ENCODE peak calls at places on chromosomes 3 and 15, in eight cellular contexts. One of them, this sample, is unnamed.

GRCh38 chr3:172132159-172132586 is 92.8 kb downstream of the FNDC3B start:
- DNase-seq in stimulated activated CD4-positive, alpha-beta T cell treated with anti-CD3 and anti-CD28 coated beads, Interleukin-15, amount 100 ng/mL, for 24 hours: no peak
- DNase-seq in neural crest cell: no peak
- DNase-seq in Calu3: no peak
- DNase-seq in esophagus squamous epithelium: no peak
- DNase-seq in LHCN-M2: no peak
- DNase-seq in M059J: no peak
- DNase-seq in fibroblast of mammary gland: no peak
- DNase-seq in this sample: no peak

GRCh38 chr15:100525894-100526512 is 2.7 kb downstream of the CERS3 start:
- DNase-seq in stimulated activated CD4-positive, alpha-beta T cell treated with anti-CD3 and anti-CD28 coated beads, Interleukin-15, amount 100 ng/mL, for 24 hours: no peak
- DNase-seq in neural crest cell: no peak
- DNase-seq in Calu3: no peak
- DNase-seq in esophagus squamous epithelium: no peak
- DNase-seq in LHCN-M2: no peak
- DNase-seq in M059J: no peak
- DNase-seq in fibroblast of mammary gland: no peak
- DNase-seq in this sample: peak

GRCh38 chr15:71730277-71731144 is 79.8 kb upstream of the NR2E3 start:
- DNase-seq in stimulated activated CD4-positive, alpha-beta T cell treated with anti-CD3 and anti-CD28 coated beads, Interleukin-15, amount 100 ng/mL, for 24 hours: peak
- DNase-seq in neural crest cell: peak
- DNase-seq in Calu3: peak
- DNase-seq in esophagus squamous epithelium: no peak
- DNase-seq in LHCN-M2: peak
- DNase-seq in M059J: peak
- DNase-seq in fibroblast of mammary gland: peak
- DNase-seq in this sample: peak

GRCh38 chr3:182482692-182483091 is 310.6 kb upstream of the ATP11B start:
- DNase-seq in stimulated activated CD4-positive, alpha-beta T cell treated with anti-CD3 and anti-CD28 coated beads, Interleukin-15, amount 100 ng/mL, for 24 hours: no peak
- DNase-seq in neural crest cell: no peak
- DNase-seq in Calu3: no peak
- DNase-seq in esophagus squamous epithelium: no peak
- DNase-seq in LHCN-M2: no peak
- DNase-seq in M059J: no peak
- DNase-seq in fibroblast of mammary gland: no peak
- DNase-seq in this sample: no peak

GRCh38 chr15:70258369-70259029 is 160.8 kb upstream of the TLE3 start:
- DNase-seq in stimulated activated CD4-positive, alpha-beta T cell treated with anti-CD3 and anti-CD28 coated beads, Interleukin-15, amount 100 ng/mL, for 24 hours: peak
- DNase-seq in neural crest cell: no peak
- DNase-seq in Calu3: no peak
- DNase-seq in esophagus squamous epithelium: no peak
- DNase-seq in LHCN-M2: no peak
- DNase-seq in M059J: no peak
- DNase-seq in fibroblast of mammary gland: peak
- DNase-seq in this sample: no peak

GRCh38 chr3:186361246-186361611 is 805 bp downstream of the DGKG start:
- DNase-seq in stimulated activated CD4-positive, alpha-beta T cell treated with anti-CD3 and anti-CD28 coated beads, Interleukin-15, amount 100 ng/mL, for 24 hours: no peak
- DNase-seq in neural crest cell: no peak
- DNase-seq in Calu3: no peak
- DNase-seq in esophagus squamous epithelium: no peak
- DNase-seq in LHCN-M2: no peak
- DNase-seq in M059J: no peak
- DNase-seq in fibroblast of mammary gland: no peak
- DNase-seq in this sample: no peak

GRCh38 chr3:161415506-161416231 is 44.4 kb upstream of the SPTSSB start:
- DNase-seq in stimulated activated CD4-positive, alpha-beta T cell treated with anti-CD3 and anti-CD28 coated beads, Interleukin-15, amount 100 ng/mL, for 24 hours: no peak
- DNase-seq in neural crest cell: no peak
- DNase-seq in Calu3: peak
- DNase-seq in esophagus squamous epithelium: no peak
- DNase-seq in LHCN-M2: peak
- DNase-seq in M059J: peak
- DNase-seq in fibroblast of mammary gland: peak
- DNase-seq in this sample: peak

GRCh38 chr3:161051856-161052255 is 53.3 kb downstream of the B3GALNT1 start:
- DNase-seq in stimulated activated CD4-positive, alpha-beta T cell treated with anti-CD3 and anti-CD28 coated beads, Interleukin-15, amount 100 ng/mL, for 24 hours: no peak
- DNase-seq in neural crest cell: no peak
- DNase-seq in Calu3: no peak
- DNase-seq in esophagus squamous epithelium: no peak
- DNase-seq in LHCN-M2: no peak
- DNase-seq in M059J: no peak
- DNase-seq in fibroblast of mammary gland: peak
- DNase-seq in this sample: no peak

GRCh38 chr15:34691024-34691423 is 63.8 kb downstream of the GJD2 start:
- DNase-seq in stimulated activated CD4-positive, alpha-beta T cell treated with anti-CD3 and anti-CD28 coated beads, Interleukin-15, amount 100 ng/mL, for 24 hours: no peak
- DNase-seq in neural crest cell: no peak
- DNase-seq in Calu3: no peak
- DNase-seq in esophagus squamous epithelium: no peak
- DNase-seq in LHCN-M2: no peak
- DNase-seq in M059J: peak
- DNase-seq in fibroblast of mammary gland: peak
- DNase-seq in this sample: no peak

GRCh38 chr15:89747708-89748682 is 3.1 kb downstream of the MESP1 start:
- DNase-seq in stimulated activated CD4-positive, alpha-beta T cell treated with anti-CD3 and anti-CD28 coated beads, Interleukin-15, amount 100 ng/mL, for 24 hours: no peak
- DNase-seq in neural crest cell: no peak
- DNase-seq in Calu3: no peak
- DNase-seq in esophagus squamous epithelium: no peak
- DNase-seq in LHCN-M2: no peak
- DNase-seq in M059J: no peak
- DNase-seq in fibroblast of mammary gland: no peak
- DNase-seq in this sample: no peak

GRCh38 chr15:62835762-62836161 is 206.8 kb upstream of the TPM1 start:
- DNase-seq in stimulated activated CD4-positive, alpha-beta T cell treated with anti-CD3 and anti-CD28 coated beads, Interleukin-15, amount 100 ng/mL, for 24 hours: no peak
- DNase-seq in neural crest cell: no peak
- DNase-seq in Calu3: no peak
- DNase-seq in esophagus squamous epithelium: no peak
- DNase-seq in LHCN-M2: no peak
- DNase-seq in M059J: no peak
- DNase-seq in fibroblast of mammary gland: no peak
- DNase-seq in this sample: no peak

GRCh38 chr3:195905970-195906864 is 2.1 kb downstream of the TNK2 start:
- DNase-seq in stimulated activated CD4-positive, alpha-beta T cell treated with anti-CD3 and anti-CD28 coated beads, Interleukin-15, amount 100 ng/mL, for 24 hours: no peak
- DNase-seq in neural crest cell: no peak
- DNase-seq in Calu3: no peak
- DNase-seq in esophagus squamous epithelium: no peak
- DNase-seq in LHCN-M2: peak
- DNase-seq in M059J: peak
- DNase-seq in fibroblast of mammary gland: peak
- DNase-seq in this sample: no peak

GRCh38 chr3:127392146-127392470 is 104.3 kb upstream of the PRR20G start:
- DNase-seq in stimulated activated CD4-positive, alpha-beta T cell treated with anti-CD3 and anti-CD28 coated beads, Interleukin-15, amount 100 ng/mL, for 24 hours: no peak
- DNase-seq in neural crest cell: no peak
- DNase-seq in Calu3: no peak
- DNase-seq in esophagus squamous epithelium: no peak
- DNase-seq in LHCN-M2: no peak
- DNase-seq in M059J: no peak
- DNase-seq in fibroblast of mammary gland: no peak
- DNase-seq in this sample: no peak

GRCh38 chr3:77420316-77420715 is 380.4 kb downstream of the ROBO2 start:
- DNase-seq in stimulated activated CD4-positive, alpha-beta T cell treated with anti-CD3 and anti-CD28 coated beads, Interleukin-15, amount 100 ng/mL, for 24 hours: no peak
- DNase-seq in neural crest cell: no peak
- DNase-seq in Calu3: no peak
- DNase-seq in esophagus squamous epithelium: no peak
- DNase-seq in LHCN-M2: no peak
- DNase-seq in M059J: no peak
- DNase-seq in fibroblast of mammary gland: no peak
- DNase-seq in this sample: no peak

GRCh38 chr15:20345401-20345958 is 196.1 kb downstream of the GOLGA6L6 start:
- DNase-seq in stimulated activated CD4-positive, alpha-beta T cell treated with anti-CD3 and anti-CD28 coated beads, Interleukin-15, amount 100 ng/mL, for 24 hours: no peak
- DNase-seq in neural crest cell: no peak
- DNase-seq in Calu3: no peak
- DNase-seq in esophagus squamous epithelium: no peak
- DNase-seq in LHCN-M2: no peak
- DNase-seq in M059J: no peak
- DNase-seq in fibroblast of mammary gland: no peak
- DNase-seq in this sample: no peak

GRCh38 chr3:125683067-125683844 is 88.0 kb upstream of the OSBPL11 start:
- DNase-seq in stimulated activated CD4-positive, alpha-beta T cell treated with anti-CD3 and anti-CD28 coated beads, Interleukin-15, amount 100 ng/mL, for 24 hours: no peak
- DNase-seq in neural crest cell: no peak
- DNase-seq in Calu3: no peak
- DNase-seq in esophagus squamous epithelium: no peak
- DNase-seq in LHCN-M2: no peak
- DNase-seq in M059J: no peak
- DNase-seq in fibroblast of mammary gland: no peak
- DNase-seq in this sample: no peak

GRCh38 chr3:48404440-48405342 is 25.2 kb downstream of the PLXNB1 start:
- DNase-seq in stimulated activated CD4-positive, alpha-beta T cell treated with anti-CD3 and anti-CD28 coated beads, Interleukin-15, amount 100 ng/mL, for 24 hours: no peak
- DNase-seq in neural crest cell: no peak
- DNase-seq in Calu3: no peak
- DNase-seq in esophagus squamous epithelium: no peak
- DNase-seq in LHCN-M2: no peak
- DNase-seq in M059J: no peak
- DNase-seq in fibroblast of mammary gland: no peak
- DNase-seq in this sample: no peak

GRCh38 chr15:95202569-95203349 is 971.4 kb downstream of the MCTP2 start:
- DNase-seq in stimulated activated CD4-positive, alpha-beta T cell treated with anti-CD3 and anti-CD28 coated beads, Interleukin-15, amount 100 ng/mL, for 24 hours: no peak
- DNase-seq in neural crest cell: no peak
- DNase-seq in Calu3: no peak
- DNase-seq in esophagus squamous epithelium: no peak
- DNase-seq in LHCN-M2: peak
- DNase-seq in M059J: peak
- DNase-seq in fibroblast of mammary gland: peak
- DNase-seq in this sample: no peak

GRCh38 chr3:127886276-127886862 is 28.7 kb upstream of the KBTBD12 start:
- DNase-seq in stimulated activated CD4-positive, alpha-beta T cell treated with anti-CD3 and anti-CD28 coated beads, Interleukin-15, amount 100 ng/mL, for 24 hours: no peak
- DNase-seq in neural crest cell: no peak
- DNase-seq in Calu3: no peak
- DNase-seq in esophagus squamous epithelium: no peak
- DNase-seq in LHCN-M2: no peak
- DNase-seq in M059J: no peak
- DNase-seq in fibroblast of mammary gland: no peak
- DNase-seq in this sample: no peak

GRCh38 chr3:16728762-16729745 is 123.8 kb upstream of the DAZL start:
- DNase-seq in stimulated activated CD4-positive, alpha-beta T cell treated with anti-CD3 and anti-CD28 coated beads, Interleukin-15, amount 100 ng/mL, for 24 hours: no peak
- DNase-seq in neural crest cell: no peak
- DNase-seq in Calu3: no peak
- DNase-seq in esophagus squamous epithelium: no peak
- DNase-seq in LHCN-M2: peak
- DNase-seq in M059J: peak
- DNase-seq in fibroblast of mammary gland: peak
- DNase-seq in this sample: peak

GRCh38 chr3:72070005-72070404 is 285.1 kb upstream of the PROK2 start:
- DNase-seq in stimulated activated CD4-positive, alpha-beta T cell treated with anti-CD3 and anti-CD28 coated beads, Interleukin-15, amount 100 ng/mL, for 24 hours: no peak
- DNase-seq in neural crest cell: no peak
- DNase-seq in Calu3: no peak
- DNase-seq in esophagus squamous epithelium: no peak
- DNase-seq in LHCN-M2: no peak
- DNase-seq in M059J: no peak
- DNase-seq in fibroblast of mammary gland: no peak
- DNase-seq in this sample: no peak

GRCh38 chr3:117434881-117435412 is 725.4 kb downstream of the TUSC7 start:
- DNase-seq in stimulated activated CD4-positive, alpha-beta T cell treated with anti-CD3 and anti-CD28 coated beads, Interleukin-15, amount 100 ng/mL, for 24 hours: no peak
- DNase-seq in neural crest cell: no peak
- DNase-seq in Calu3: no peak
- DNase-seq in esophagus squamous epithelium: no peak
- DNase-seq in LHCN-M2: no peak
- DNase-seq in M059J: no peak
- DNase-seq in fibroblast of mammary gland: no peak
- DNase-seq in this sample: no peak

GRCh38 chr3:177673105-177673804 is 476.0 kb upstream of the TBL1XR1 start:
- DNase-seq in stimulated activated CD4-positive, alpha-beta T cell treated with anti-CD3 and anti-CD28 coated beads, Interleukin-15, amount 100 ng/mL, for 24 hours: no peak
- DNase-seq in neural crest cell: no peak
- DNase-seq in Calu3: no peak
- DNase-seq in esophagus squamous epithelium: no peak
- DNase-seq in LHCN-M2: peak
- DNase-seq in M059J: peak
- DNase-seq in fibroblast of mammary gland: peak
- DNase-seq in this sample: peak

GRCh38 chr3:126537116-126537729 is 13.3 kb downstream of the CHST13 start:
- DNase-seq in stimulated activated CD4-positive, alpha-beta T cell treated with anti-CD3 and anti-CD28 coated beads, Interleukin-15, amount 100 ng/mL, for 24 hours: no peak
- DNase-seq in neural crest cell: no peak
- DNase-seq in Calu3: no peak
- DNase-seq in esophagus squamous epithelium: no peak
- DNase-seq in LHCN-M2: no peak
- DNase-seq in M059J: no peak
- DNase-seq in fibroblast of mammary gland: no peak
- DNase-seq in this sample: no peak

GRCh38 chr3:149288655-149289054 is 44.8 kb downstream of the TM4SF18 start:
- DNase-seq in stimulated activated CD4-positive, alpha-beta T cell treated with anti-CD3 and anti-CD28 coated beads, Interleukin-15, amount 100 ng/mL, for 24 hours: no peak
- DNase-seq in neural crest cell: no peak
- DNase-seq in Calu3: no peak
- DNase-seq in esophagus squamous epithelium: no peak
- DNase-seq in LHCN-M2: no peak
- DNase-seq in M059J: no peak
- DNase-seq in fibroblast of mammary gland: no peak
- DNase-seq in this sample: no peak

GRCh38 chr15:34673241-34673640 is 81.6 kb downstream of the GJD2 start:
- DNase-seq in stimulated activated CD4-positive, alpha-beta T cell treated with anti-CD3 and anti-CD28 coated beads, Interleukin-15, amount 100 ng/mL, for 24 hours: no peak
- DNase-seq in neural crest cell: no peak
- DNase-seq in Calu3: no peak
- DNase-seq in esophagus squamous epithelium: no peak
- DNase-seq in LHCN-M2: no peak
- DNase-seq in M059J: no peak
- DNase-seq in fibroblast of mammary gland: no peak
- DNase-seq in this sample: no peak

GRCh38 chr3:12393894-12394293 is 90.4 kb upstream of the TSEN2 start:
- DNase-seq in stimulated activated CD4-positive, alpha-beta T cell treated with anti-CD3 and anti-CD28 coated beads, Interleukin-15, amount 100 ng/mL, for 24 hours: no peak
- DNase-seq in neural crest cell: no peak
- DNase-seq in Calu3: no peak
- DNase-seq in esophagus squamous epithelium: no peak
- DNase-seq in LHCN-M2: peak
- DNase-seq in M059J: peak
- DNase-seq in fibroblast of mammary gland: peak
- DNase-seq in this sample: no peak

GRCh38 chr15:83207622-83208356 is at the start of gene HDGFL3:
- DNase-seq in stimulated activated CD4-positive, alpha-beta T cell treated with anti-CD3 and anti-CD28 coated beads, Interleukin-15, amount 100 ng/mL, for 24 hours: peak
- DNase-seq in neural crest cell: peak
- DNase-seq in Calu3: peak
- DNase-seq in esophagus squamous epithelium: no peak
- DNase-seq in LHCN-M2: peak
- DNase-seq in M059J: peak
- DNase-seq in fibroblast of mammary gland: peak
- DNase-seq in this sample: peak

GRCh38 chr3:41601404-41601987 is 360.4 kb downstream of the ULK4 start:
- DNase-seq in stimulated activated CD4-positive, alpha-beta T cell treated with anti-CD3 and anti-CD28 coated beads, Interleukin-15, amount 100 ng/mL, for 24 hours: no peak
- DNase-seq in neural crest cell: no peak
- DNase-seq in Calu3: no peak
- DNase-seq in esophagus squamous epithelium: no peak
- DNase-seq in LHCN-M2: no peak
- DNase-seq in M059J: no peak
- DNase-seq in fibroblast of mammary gland: no peak
- DNase-seq in this sample: no peak

GRCh38 chr15:75352186-75352585 is 5.3 kb downstream of the NEIL1 start:
- DNase-seq in stimulated activated CD4-positive, alpha-beta T cell treated with anti-CD3 and anti-CD28 coated beads, Interleukin-15, amount 100 ng/mL, for 24 hours: no peak
- DNase-seq in neural crest cell: no peak
- DNase-seq in Calu3: no peak
- DNase-seq in esophagus squamous epithelium: no peak
- DNase-seq in LHCN-M2: no peak
- DNase-seq in M059J: no peak
- DNase-seq in fibroblast of mammary gland: no peak
- DNase-seq in this sample: no peak

GRCh38 chr3:142861926-142862325 is 27.0 kb downstream of the PCOLCE2 start:
- DNase-seq in stimulated activated CD4-positive, alpha-beta T cell treated with anti-CD3 and anti-CD28 coated beads, Interleukin-15, amount 100 ng/mL, for 24 hours: no peak
- DNase-seq in neural crest cell: no peak
- DNase-seq in Calu3: no peak
- DNase-seq in esophagus squamous epithelium: no peak
- DNase-seq in LHCN-M2: no peak
- DNase-seq in M059J: no peak
- DNase-seq in fibroblast of mammary gland: no peak
- DNase-seq in this sample: no peak

GRCh38 chr3:69080233-69080644 is at the start of gene UBA3:
- DNase-seq in stimulated activated CD4-positive, alpha-beta T cell treated with anti-CD3 and anti-CD28 coated beads, Interleukin-15, amount 100 ng/mL, for 24 hours: peak
- DNase-seq in neural crest cell: peak
- DNase-seq in Calu3: peak
- DNase-seq in esophagus squamous epithelium: peak
- DNase-seq in LHCN-M2: peak
- DNase-seq in M059J: peak
- DNase-seq in fibroblast of mammary gland: peak
- DNase-seq in this sample: peak

GRCh38 chr3:121467085-121467484 is 78.7 kb downstream of the POLQ start:
- DNase-seq in stimulated activated CD4-positive, alpha-beta T cell treated with anti-CD3 and anti-CD28 coated beads, Interleukin-15, amount 100 ng/mL, for 24 hours: no peak
- DNase-seq in neural crest cell: no peak
- DNase-seq in Calu3: no peak
- DNase-seq in esophagus squamous epithelium: no peak
- DNase-seq in LHCN-M2: peak
- DNase-seq in M059J: no peak
- DNase-seq in fibroblast of mammary gland: no peak
- DNase-seq in this sample: no peak

GRCh38 chr15:68542771-68543544 is 35.8 kb upstream of the CORO2B start:
- DNase-seq in stimulated activated CD4-positive, alpha-beta T cell treated with anti-CD3 and anti-CD28 coated beads, Interleukin-15, amount 100 ng/mL, for 24 hours: no peak
- DNase-seq in neural crest cell: no peak
- DNase-seq in Calu3: no peak
- DNase-seq in esophagus squamous epithelium: no peak
- DNase-seq in LHCN-M2: peak
- DNase-seq in M059J: peak
- DNase-seq in fibroblast of mammary gland: peak
- DNase-seq in this sample: peak